ENCODE peak calls at places on chromosomes 13 and 19, in nine cellular contexts. U, Y, X, E, I, A, C, P and S are unnamed samples.

GRCh38 chr13:66391322-66391721 is 838.8 kb downstream of the PCDH9 start:
- DNase-seq in E (no peak), C (no peak), I (no peak), Y (no peak), U (no peak), P (no peak), A (no peak), X (no peak), S (no peak)

GRCh38 chr13:71218960-71219359 is 648.0 kb downstream of the DACH1 start:
- DNase-seq in Y (no peak), C (no peak), A (no peak), X (no peak), E (no peak), P (no peak), U (no peak), I (peak; percentile 49), S (no peak)

GRCh38 chr19:53877361-53877766 is 4.6 kb upstream of the PRKCG start:
- DNase-seq in U (no peak), C (no peak), X (no peak), P (no peak), E (no peak), I (no peak), A (peak; percentile 60), Y (no peak), S (no peak)

GRCh38 chr13:110332750-110333149 is 25.7 kb downstream of the COL4A2 start:
- DNase-seq in C (no peak), X (no peak), P (no peak), Y (no peak), A (no peak), E (no peak), I (no peak), U (no peak), S (no peak)

GRCh38 chr13:22154041-22154440 is 483.2 kb downstream of the FGF9 start:
- DNase-seq in U (no peak), I (no peak), E (no peak), Y (no peak), A (no peak), X (no peak), P (no peak), C (no peak), S (no peak)

GRCh38 chr13:43316997-43317396 is 293.6 kb downstream of the DNAJC15 start:
- DNase-seq in U (no peak), C (no peak), P (no peak), X (no peak), Y (peak; percentile 28), I (peak; percentile 82), A (no peak), E (peak; percentile 68), S (no peak)

GRCh38 chr19:51784922-51785690 is 9.9 kb upstream of the FPR3 start:
- DNase-seq in A (no peak), Y (peak; percentile 84), X (no peak), U (no peak), C (peak; percentile 69), I (no peak), E (peak; percentile 48), P (peak; percentile 63), S (peak; percentile 96)

GRCh38 chr13:111122056-111122455 is 6.9 kb downstream of the ARHGEF7 start:
- DNase-seq in A (no peak), C (no peak), I (no peak), E (peak; percentile 44), Y (no peak), X (no peak), P (no peak), U (peak; percentile 71), S (no peak)

GRCh38 chr13:98575876-98576214 is 1.1 kb downstream of the STK24 start:
- DNase-seq in C (no peak), A (no peak), I (no peak), E (no peak), U (no peak), Y (no peak), X (no peak), P (no peak), S (no peak)

GRCh38 chr19:19956431-19957075 is 55.8 kb downstream of the ZNF93 start:
- DNase-seq in P (no peak), E (no peak), A (no peak), Y (no peak), I (no peak), C (no peak), U (no peak), X (no peak), S (peak; percentile 85)

GRCh38 chr13:56039992-56040391 is 1100.7 kb upstream of the PRR20A start:
- DNase-seq in C (no peak), U (no peak), I (no peak), X (no peak), Y (no peak), E (no peak), P (no peak), A (no peak), S (no peak)

GRCh38 chr13:71677114-71677513 is 189.9 kb downstream of the DACH1 start:
- DNase-seq in A (no peak), C (no peak), X (no peak), I (no peak), Y (no peak), E (no peak), P (no peak), U (no peak), S (no peak)

GRCh38 chr13:27076411-27076810 is 95.2 kb downstream of the USP12 start:
- DNase-seq in X (no peak), E (peak; percentile 45), I (no peak), Y (no peak), U (no peak), P (no peak), A (no peak), C (no peak), S (no peak)

GRCh38 chr13:51913421-51914136 is 51.8 kb downstream of the CCDC70 start:
- DNase-seq in I (no peak), C (no peak), A (no peak), P (no peak), Y (no peak), U (no peak), E (no peak), X (no peak), S (no peak)

GRCh38 chr13:59447846-59448620 is 715.7 kb downstream of the DIAPH3 start:
- DNase-seq in A (no peak), E (peak; percentile 32), X (no peak), U (no peak), P (no peak), C (no peak), Y (no peak), I (no peak), S (no peak)

GRCh38 chr13:113591750-113592149 is 7.2 kb downstream of the TFDP1 start:
- DNase-seq in A (no peak), U (peak; percentile 51), P (no peak), X (no peak), E (no peak), Y (no peak), C (peak; percentile 25), I (no peak), S (no peak)

GRCh38 chr19:23351806-23352205 is 43.5 kb downstream of the ZNF91 start:
- DNase-seq in I (no peak), E (no peak), A (no peak), C (no peak), X (no peak), Y (no peak), P (no peak), U (no peak), S (no peak)
- H3K9me3 ChIP-seq in I (peaks cover 20% of the 10 kb centered on the region), E (peaks cover 2% of the 10 kb centered on the region), A (peaks cover 76% of the 10 kb centered on the region), C (peaks cover 100% of the 10 kb centered on the region), X (peaks cover 24% of the 10 kb centered on the region), Y (peaks cover 50% of the 10 kb centered on the region), P (peaks cover 100% of the 10 kb centered on the region), U (peaks cover 31% of the 10 kb centered on the region), S (peaks cover 95% of the 10 kb centered on the region)

GRCh38 chr19:15897026-15897737 is 692 bp downstream of the CYP4F2 start:
- DNase-seq in C (no peak), I (no peak), A (no peak), X (no peak), U (no peak), P (no peak), Y (no peak), E (no peak), S (peak; percentile 75)

GRCh38 chr19:15894359-15894758 is 3.5 kb downstream of the CYP4F2 start:
- DNase-seq in A (no peak), U (no peak), E (no peak), X (no peak), P (no peak), I (no peak), Y (no peak), C (no peak), S (no peak)

GRCh38 chr19:15895876-15896430 is 1.9 kb downstream of the CYP4F2 start:
- DNase-seq in E (no peak), U (no peak), I (no peak), C (no peak), X (no peak), Y (no peak), P (no peak), A (no peak), S (no peak)

GRCh38 chr19:15900504-15900903 is 2.6 kb upstream of the CYP4F2 start:
- DNase-seq in P (no peak), E (no peak), C (no peak), X (no peak), I (no peak), Y (no peak), A (no peak), U (no peak), S (peak; percentile 74)

GRCh38 chr19:15897738-15898276 is at the start of gene CYP4F2:
- DNase-seq in C (no peak), E (no peak), U (no peak), P (no peak), I (no peak), X (no peak), A (no peak), Y (no peak), S (peak; percentile 55)
- H3K9me3 ChIP-seq in C (no peaks in the 10 kb centered on the region), E (no peaks in the 10 kb centered on the region), U (peaks cover 1% of the 10 kb centered on the region), P (no peaks in the 10 kb centered on the region), I (no peaks in the 10 kb centered on the region), X (no peaks in the 10 kb centered on the region), A (no peaks in the 10 kb centered on the region), Y (no peaks in the 10 kb centered on the region), S (peaks cover under 1% of the 10 kb centered on the region)

DNA sequence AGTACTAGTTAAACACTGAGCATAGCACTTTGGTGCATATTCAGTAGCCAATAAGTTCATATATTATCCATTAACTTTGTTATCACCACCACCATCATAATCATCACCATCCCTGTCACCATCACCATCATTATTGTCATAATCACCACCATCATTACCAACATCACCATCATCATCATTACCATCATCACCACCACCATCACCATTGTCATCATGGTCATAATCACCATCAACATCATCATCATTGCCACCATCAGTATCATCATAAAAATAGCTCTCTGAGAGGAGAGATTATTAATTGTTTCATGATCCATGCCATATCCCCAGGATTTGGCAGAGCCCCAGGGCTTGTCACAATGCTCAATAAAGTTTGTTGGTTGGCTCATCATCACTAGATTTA is 49.3 kb downstream of the MBD3L1 start:
- DNase-seq in I (no peak), E (no peak), Y (no peak), U (no peak), C (no peak), X (no peak), P (no peak), A (no peak), S (no peak)
- H3K9me3 ChIP-seq in I (peaks cover 3% of the 10 kb centered on the region), E (no peaks in the 10 kb centered on the region), Y (no peaks in the 10 kb centered on the region), U (peaks cover 3% of the 10 kb centered on the region), C (peaks cover 5% of the 10 kb centered on the region), X (no peaks in the 10 kb centered on the region), P (peaks cover 17% of the 10 kb centered on the region), A (no peaks in the 10 kb centered on the region), S (peaks cover 8% of the 10 kb centered on the region)

DNA sequence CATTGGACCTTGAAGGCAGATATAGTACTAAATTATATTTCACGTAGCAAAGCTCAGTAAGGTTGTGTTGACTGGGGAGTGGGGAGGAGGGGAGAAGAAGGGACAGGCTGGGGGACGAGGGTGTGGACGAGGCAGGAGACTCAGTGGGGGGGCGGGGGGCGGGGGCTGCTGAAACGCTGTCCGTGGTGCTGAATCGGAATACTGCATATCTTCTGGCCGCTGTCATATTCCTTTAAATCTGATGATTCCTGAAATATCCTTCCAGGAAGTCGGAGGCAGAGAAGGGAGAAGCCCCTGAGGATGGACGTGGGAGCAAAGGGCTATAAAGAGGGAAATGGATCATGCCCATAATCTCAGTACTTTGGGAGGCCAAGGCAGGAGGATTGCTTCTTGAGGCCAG is 34.7 kb upstream of the CASP14 start:
- DNase-seq in U (no peak), C (no peak), A (no peak), Y (no peak), I (no peak), P (no peak), E (no peak), X (no peak), S (no peak)
- H3K9me3 ChIP-seq in U (peaks cover 1% of the 10 kb centered on the region), C (no peaks in the 10 kb centered on the region), A (no peaks in the 10 kb centered on the region), Y (no peaks in the 10 kb centered on the region), I (no peaks in the 10 kb centered on the region), P (no peaks in the 10 kb centered on the region), E (no peaks in the 10 kb centered on the region), X (no peaks in the 10 kb centered on the region), S (no peaks in the 10 kb centered on the region)